ENCODE peak calls at places on chromosomes 12 and 14, in seven cellular contexts. M is psoas muscle; V is nephron progenitor cell; Z is Calu3; K is T-helper 9 cell; J is midbrain; L is CD4-positive, alpha-beta T cell. T is an unnamed sample.

GRCh38 chr14:52069617-52070431 is 965 bp upstream of the NID2 start:
- DNase-seq in K (peak; percentile 2), V (peak; percentile 64), M (no peak), L (no peak), J (no peak), Z (no peak), T (no peak)

GRCh38 chr14:63134801-63135200 is 69.4 kb upstream of the RHOJ start:
- DNase-seq in V (no peak), M (no peak), K (no peak), Z (peak; percentile 11), J (no peak), L (no peak), T (no peak)

GRCh38 chr14:88210426-88210825 is 112.6 kb downstream of the KCNK10 start:
- DNase-seq in Z (no peak), M (no peak), J (no peak), L (no peak), V (no peak), K (no peak), T (peak; percentile 65)

GRCh38 chr14:53872551-53873188 is 84.0 kb downstream of the BMP4 start:
- DNase-seq in M (no peak), Z (no peak), V (no peak), L (no peak), J (no peak), K (no peak), T (no peak)

GRCh38 chr12:101596172-101596571 is 1.4 kb downstream of the MYBPC1 start:
- DNase-seq in K (no peak), J (no peak), Z (no peak), L (no peak), M (no peak), V (no peak), T (no peak)

GRCh38 chr12:14635776-14636175 is 60.6 kb downstream of the GUCY2C start:
- DNase-seq in J (no peak), M (no peak), L (no peak), V (no peak), Z (no peak), K (no peak), T (no peak)

GRCh38 chr14:28773176-28773575 is 6.6 kb downstream of the FOXG1 start:
- DNase-seq in M (no peak), K (no peak), L (no peak), J (no peak), Z (no peak), V (no peak), T (no peak)

GRCh38 chr12:54140958-54141388 is 47.8 kb downstream of the SMUG1 start:
- DNase-seq in L (no peak), K (no peak), M (peak; percentile 68), V (no peak), Z (no peak), J (no peak), T (no peak)

GRCh38 chr14:36773558-36773957 is 111.9 kb downstream of the PAX9 start:
- DNase-seq in K (no peak), L (no peak), V (no peak), M (no peak), Z (no peak), J (no peak), T (no peak)

GRCh38 chr12:46071769-46072624 is 81.6 kb upstream of the SCAF11 start:
- DNase-seq in V (peak; percentile 64), L (peak; percentile 35), J (peak; percentile 47), M (peak; percentile 59), K (peak; percentile 47), Z (peak; percentile 78), T (peak; percentile 65)

GRCh38 chr12:76264617-76265016 is 83.6 kb downstream of the BBS10 start:
- DNase-seq in M (no peak), L (no peak), Z (no peak), K (no peak), V (no peak), J (no peak), T (no peak)

T was measured in Ammon's horn.